ENCODE peak calls at places on chromosomes 5 and 9, in eight cellular contexts. L is T-helper 1 cell; T is hippocampal formation; P is activated CD4-positive, alpha-beta memory T cell treated with anti-CD3 and anti-CD28 coated beads for 36 hours; K is sigmoid colon; S is Calu3; A is kidney tubule cell; X is adrenal gland. Q is an unnamed sample.

GRCh38 chr5:66884589-66885228 is 288.5 kb downstream of the MAST4 start:
- DNase-seq in K (no peak), P (no peak), A (no peak), S (no peak), X (no peak), L (no peak), T (no peak), Q (no peak)

GRCh38 chr5:179243333-179243732 is 101.9 kb downstream of the ADAMTS2 start:
- DNase-seq in T (peak; percentile 28), K (peak; percentile 40), S (no peak), A (no peak), L (no peak), P (no peak), X (no peak), Q (no peak)

GRCh38 chr5:59724482-59725392 is 168.8 kb downstream of the PDE4D start:
- DNase-seq in L (no peak), K (no peak), A (peak; percentile 58), T (no peak), P (peak; percentile 30), X (no peak), S (peak; percentile 68), Q (peak; percentile 24)

GRCh38 chr5:119343766-119344165 is 12.1 kb upstream of the TNFAIP8 start:
- DNase-seq in P (peak; percentile 86), X (no peak), T (no peak), L (no peak), A (peak; percentile 41), S (no peak), K (no peak), Q (no peak)

GRCh38 chr9:91117959-91118651 is 243.6 kb downstream of the AUH start:
- DNase-seq in A (peak; percentile 70), L (no peak), P (no peak), T (peak; percentile 42), K (peak; percentile 92), S (peak; percentile 46), X (peak; percentile 88), Q (no peak)

GRCh38 chr5:58258984-58259684 is 200.8 kb downstream of the PLK2 start:
- DNase-seq in P (no peak), T (no peak), K (no peak), A (peak; percentile 60), X (no peak), L (no peak), S (no peak), Q (peak; percentile 56)

GRCh38 chr9:126723807-126724172 is 81.0 kb upstream of the ZBTB43 start:
- DNase-seq in S (no peak), L (no peak), K (no peak), X (no peak), P (no peak), A (peak; percentile 39), T (no peak), Q (peak; percentile 46)

GRCh38 chr5:86461169-86461956 is 156.4 kb upstream of the COX7C start:
- DNase-seq in A (peak; percentile 76), S (peak; percentile 69), L (no peak), X (no peak), K (no peak), P (no peak), T (no peak), Q (peak; percentile 18)

GRCh38 chr5:139678751-139679750 is 30.9 kb downstream of the CXXC5 start:
- DNase-seq in K (no peak), S (no peak), P (no peak), T (no peak), X (no peak), L (no peak), A (no peak), Q (no peak)

GRCh38 chr9:128937310-128938165 is 9.9 kb downstream of the DOLK start:
- DNase-seq in K (peak; percentile 18), A (no peak), T (no peak), S (no peak), X (no peak), P (no peak), L (no peak), Q (no peak)

GRCh38 chr9:29609282-29609681 is 2036.0 kb upstream of the C9orf72 start:
- DNase-seq in K (no peak), L (no peak), X (no peak), S (no peak), P (no peak), A (no peak), T (no peak), Q (no peak)

GRCh38 chr5:154614595-154614994 is 136.6 kb upstream of the HAND1 start:
- DNase-seq in P (no peak), T (no peak), L (no peak), X (no peak), A (no peak), K (no peak), S (no peak), Q (no peak)

GRCh38 chr9:36037580-36038169 is 962 bp downstream of the RECK start:
- DNase-seq in X (no peak), L (no peak), T (peak; percentile 39), A (peak; percentile 52), S (no peak), K (peak; percentile 68), P (no peak), Q (peak; percentile 34)

GRCh38 chr9:100756217-100756616 is 178.3 kb downstream of the CAVIN4 start:
- DNase-seq in A (peak; percentile 36), S (no peak), T (no peak), K (no peak), X (no peak), L (no peak), P (no peak), Q (no peak)

GRCh38 chr5:61563401-61563800 is 231.3 kb downstream of the ZSWIM6 start:
- DNase-seq in T (no peak), L (no peak), S (peak; percentile 7), P (no peak), A (no peak), K (no peak), X (no peak), Q (no peak)

GRCh38 chr5:2169862-2170820 is 287.4 kb upstream of the IRX4 start:
- DNase-seq in T (no peak), L (no peak), X (no peak), K (no peak), S (no peak), P (no peak), A (no peak), Q (no peak)

GRCh38 chr5:134821841-134822240 is 23.9 kb upstream of the C5orf24 start:
- DNase-seq in T (no peak), K (no peak), A (no peak), L (no peak), P (no peak), X (no peak), S (no peak), Q (no peak)

GRCh38 chr9:95086564-95086955 is 230.9 kb downstream of the FANCC start:
- DNase-seq in K (no peak), T (no peak), A (no peak), X (no peak), P (no peak), S (no peak), L (no peak), Q (no peak)

GRCh38 chr9:96484521-96484931 is 34.6 kb downstream of the HABP4 start:
- DNase-seq in A (no peak), L (no peak), S (no peak), P (peak; percentile 35), X (no peak), K (no peak), T (no peak), Q (no peak)

GRCh38 chr9:79254900-79255651 is 316.7 kb upstream of the TLE4 start:
- DNase-seq in X (no peak), T (no peak), P (no peak), S (no peak), L (no peak), K (no peak), A (peak; percentile 18), Q (peak; percentile 12)

Q was measured in Caki2.